ENCODE peak calls at places on chromosomes 5 and 9, in six cellular contexts. X is HTR-8/SVneo; L is NCI-H1436; K is activated CD4-positive, CD25-positive, alpha-beta regulatory T cell; U is left ventricle myocardium superior; Z is NCI-H460. H is an unnamed sample.

GRCh38 chr9:135165756-135166519 is 78.5 kb downstream of the OLFM1 start:
- DNase-seq in X (no peak), L (no peak), K (no peak), U (no peak), Z (no peak), H (no peak)

GRCh38 chr9:135130266-135130976 is 43.0 kb downstream of the OLFM1 start:
- DNase-seq in X (no peak), L (peak; percentile 94), K (no peak), U (no peak), Z (peak; percentile 67), H (no peak)

GRCh38 chr9:90578116-90578815 is 64.4 kb downstream of the DIRAS2 start:
- DNase-seq in X (no peak), L (no peak), K (no peak), U (no peak), Z (no peak), H (no peak)

GRCh38 chr9:107294756-107295155 is 11.7 kb downstream of the RAD23B start:
- DNase-seq in X (no peak), L (no peak), K (no peak), U (no peak), Z (no peak), H (no peak)

GRCh38 chr9:126219717-126220116 is 106.9 kb upstream of the MVB12B start:
- DNase-seq in X (no peak), L (no peak), K (no peak), U (no peak), Z (no peak), H (no peak)

GRCh38 chr5:40410231-40410861 is 269.4 kb upstream of the PTGER4 start:
- DNase-seq in X (peak; percentile 76), L (no peak), K (peak; percentile 7), U (peak; percentile 25), Z (peak; percentile 57), H (no peak)

GRCh38 chr9:95515272-95516113 is 1.3 kb downstream of the PTCH1 start:
- DNase-seq in X (no peak), L (peak; percentile 12), K (no peak), U (peak; percentile 36), Z (no peak), H (no peak)

GRCh38 chr5:132313378-132313777 is 19.2 kb downstream of the SLC22A4 start:
- DNase-seq in X (no peak), L (no peak), K (no peak), U (no peak), Z (no peak), H (no peak)

GRCh38 chr9:79134654-79135053 is 437.1 kb upstream of the TLE4 start:
- DNase-seq in X (peak; percentile 13), L (peak; percentile 17), K (no peak), U (no peak), Z (peak; percentile 3), H (no peak)

GRCh38 chr9:79164396-79164795 is 407.4 kb upstream of the TLE4 start:
- DNase-seq in X (no peak), L (no peak), K (no peak), U (no peak), Z (no peak), H (no peak)

GRCh38 chr5:15014809-15015208 is 143.2 kb upstream of the ANKH start:
- DNase-seq in X (no peak), L (no peak), K (no peak), U (no peak), Z (no peak), H (no peak)

GRCh38 chr5:109682383-109682782 is 7.3 kb upstream of the MAN2A1 start:
- DNase-seq in X (no peak), L (no peak), K (no peak), U (no peak), Z (no peak), H (no peak)

GRCh38 chr9:87685431-87685830 is 40.5 kb upstream of the CTSL start:
- DNase-seq in X (no peak), L (no peak), K (no peak), U (no peak), Z (no peak), H (no peak)

GRCh38 chr5:88049737-88050136 is 218.9 kb downstream of the TMEM161B start:
- DNase-seq in X (no peak), L (no peak), K (no peak), U (no peak), Z (no peak), H (no peak)

GRCh38 chr9:36815566-36816348 is 218.3 kb downstream of the PAX5 start:
- DNase-seq in X (no peak), L (no peak), K (no peak), U (no peak), Z (no peak), H (no peak)

GRCh38 chr5:100899675-100900074 is 3.4 kb downstream of the ST8SIA4 start:
- DNase-seq in X (no peak), L (no peak), K (no peak), U (no peak), Z (no peak), H (no peak)

GRCh38 chr5:80492741-80493140 is 4.8 kb downstream of the FAM151B start:
- DNase-seq in X (no peak), L (no peak), K (no peak), U (no peak), Z (no peak), H (no peak)

GRCh38 chr9:5947912-5948311 is 57.2 kb downstream of the MLANA start:
- DNase-seq in X (no peak), L (peak; percentile 1), K (no peak), U (no peak), Z (no peak), H (no peak)

GRCh38 chr5:132136906-132137305 is 63.3 kb downstream of the CSF2 start:
- DNase-seq in X (no peak), L (no peak), K (no peak), U (no peak), Z (no peak), H (no peak)

GRCh38 chr9:70257991-70258691 is 637 bp upstream of the SMC5 start:
- DNase-seq in X (no peak), L (peak; percentile 63), K (no peak), U (no peak), Z (no peak), H (peak; percentile 42)

GRCh38 chr9:135215571-135216161 is 128.2 kb downstream of the OLFM1 start:
- DNase-seq in X (no peak), L (no peak), K (no peak), U (peak; percentile 68), Z (no peak), H (no peak)

GRCh38 chr5:101534486-101535110 is 631.5 kb upstream of the ST8SIA4 start:
- DNase-seq in X (no peak), L (no peak), K (no peak), U (no peak), Z (no peak), H (no peak)

GRCh38 chr5:137730331-137730730 is 5.6 kb downstream of the KLHL3 start:
- DNase-seq in X (no peak), L (no peak), K (no peak), U (no peak), Z (no peak), H (no peak)

GRCh38 chr9:14323083-14323968 is 9.4 kb upstream of the NFIB start:
- DNase-seq in X (no peak), L (no peak), K (no peak), U (no peak), Z (no peak), H (peak; percentile 62)

GRCh38 chr5:172848419-172848818 is 14.4 kb downstream of the ERGIC1 start:
- DNase-seq in X (no peak), L (no peak), K (no peak), U (no peak), Z (no peak), H (no peak)

GRCh38 chr5:111069839-111070238 is 1.7 kb upstream of the TSLP start:
- DNase-seq in X (no peak), L (no peak), K (no peak), U (no peak), Z (no peak), H (no peak)

GRCh38 chr9:4228142-4228541 is 71.7 kb downstream of the GLIS3 start:
- DNase-seq in X (no peak), L (no peak), K (no peak), U (no peak), Z (no peak), H (no peak)